ENCODE peak calls at places on chromosomes 5 and 9, in ten cellular contexts. Z is effector CD4-positive, alpha-beta T cell; D is C1 segment of cervical spinal cord; P is stimulated activated CD8-positive, alpha-beta memory T cell treated with anti-CD3 and anti-CD28 coated beads, Interleukin-15, amount 100 ng/mL, for 24 hours; L is fibroblast of gingiva; O is AG08395; C is colonic mucosa; N is PC-3; M is ELR; A is H7. X is an unnamed sample.

GRCh38 chr5:95684361-95684760 is 1.6 kb upstream of the SPATA9 start:
- DNase-seq in M (no peak), N (no peak), L (no peak), A (no peak), P (no peak), C (no peak), Z (no peak), D (no peak), O (no peak), X (no peak)

GRCh38 chr9:90303653-90304052 is 339.0 kb downstream of the DIRAS2 start:
- DNase-seq in O (no peak), D (no peak), N (no peak), L (no peak), A (no peak), Z (no peak), C (no peak), P (no peak), M (no peak), X (no peak)

GRCh38 chr5:51987679-51988209 is 604.5 kb downstream of the ISL1 start:
- DNase-seq in D (no peak), A (no peak), L (no peak), M (no peak), Z (no peak), N (no peak), C (no peak), P (no peak), O (no peak), X (no peak)

GRCh38 chr5:179113945-179114641 is 53.9 kb downstream of the ZNF354C start:
- DNase-seq in M (no peak), A (peak; percentile 12), O (no peak), L (no peak), C (peak; percentile 6), N (no peak), D (no peak), Z (no peak), P (no peak), X (no peak)

GRCh38 chr9:12776775-12777055 is 1.9 kb downstream of the LURAP1L start:
- DNase-seq in A (no peak), N (no peak), P (no peak), D (no peak), C (no peak), L (no peak), Z (no peak), O (peak; percentile 18), M (peak; percentile 59), X (no peak)

GRCh38 chr5:147223951-147224791 is 10.7 kb upstream of the STK32A start:
- DNase-seq in C (peak; percentile 38), L (peak; percentile 35), N (peak; percentile 55), P (no peak), A (peak; percentile 70), D (no peak), Z (no peak), O (peak; percentile 66), M (peak; percentile 57), X (no peak)

GRCh38 chr5:144284931-144285330 is 114.3 kb downstream of the KCTD16 start:
- DNase-seq in A (no peak), P (no peak), Z (no peak), D (no peak), N (no peak), O (no peak), M (no peak), C (no peak), L (no peak), X (no peak)

GRCh38 chr9:95005276-95006141 is 279.0 kb downstream of the AOPEP start:
- DNase-seq in P (no peak), M (peak; percentile 18), N (peak; percentile 4), Z (no peak), C (no peak), D (no peak), A (peak; percentile 58), L (no peak), O (no peak), X (no peak)

GRCh38 chr9:133429641-133430161 is 7.5 kb downstream of the ADAMTS13 start:
- DNase-seq in Z (no peak), A (peak; percentile 99), N (no peak), O (peak; percentile 45), D (no peak), L (no peak), C (peak; percentile 45), M (peak; percentile 55), P (no peak), X (no peak)

X was measured in foreskin fibroblast.